ENCODE peak calls at places on chromosomes 3 and 15, in seven cellular contexts. One of them, this sample, is unnamed.

GRCh38 chr15:71136159-71137137 is 21.2 kb downstream of the THSD4 start:
- DNase-seq in HAP-1: peak
- DNase-seq in AG04450: peak
- DNase-seq in NCI-H524: peak
- DNase-seq in D341Med: no peak
- DNase-seq in stomach: no peak
- DNase-seq in RPMI8226: no peak
- DNase-seq in this sample: no peak

GRCh38 chr3:157070600-157070999 is 89.3 kb downstream of the CCNL1 start:
- DNase-seq in HAP-1: no peak
- DNase-seq in AG04450: no peak
- DNase-seq in stomach: no peak
- DNase-seq in D341Med: no peak
- DNase-seq in NCI-H524: no peak
- DNase-seq in RPMI8226: no peak
- DNase-seq in this sample: no peak

GRCh38 chr15:47857384-47858168 is 140.3 kb downstream of the SEMA6D start:
- DNase-seq in stomach: no peak
- DNase-seq in RPMI8226: peak
- DNase-seq in HAP-1: no peak
- DNase-seq in AG04450: no peak
- DNase-seq in D341Med: no peak
- DNase-seq in NCI-H524: no peak
- DNase-seq in this sample: no peak

GRCh38 chr3:115713247-115713646 is 89.9 kb downstream of the GAP43 start:
- DNase-seq in D341Med: peak
- DNase-seq in stomach: peak
- DNase-seq in AG04450: no peak
- DNase-seq in RPMI8226: no peak
- DNase-seq in NCI-H524: peak
- DNase-seq in HAP-1: no peak
- DNase-seq in this sample: no peak

GRCh38 chr3:152073267-152073666 is 195.5 kb upstream of the MBNL1 start:
- DNase-seq in RPMI8226: no peak
- DNase-seq in D341Med: no peak
- DNase-seq in AG04450: no peak
- DNase-seq in HAP-1: no peak
- DNase-seq in stomach: no peak
- DNase-seq in NCI-H524: peak
- DNase-seq in this sample: no peak

GRCh38 chr3:13391308-13391707 is 28.8 kb downstream of the NUP210 start:
- DNase-seq in AG04450: no peak
- DNase-seq in RPMI8226: peak
- DNase-seq in HAP-1: no peak
- DNase-seq in NCI-H524: no peak
- DNase-seq in stomach: no peak
- DNase-seq in D341Med: no peak
- DNase-seq in this sample: no peak

GRCh38 chr3:12829404-12829803 is 12.0 kb downstream of the RPL32 start:
- DNase-seq in RPMI8226: no peak
- DNase-seq in NCI-H524: no peak
- DNase-seq in stomach: no peak
- DNase-seq in AG04450: no peak
- DNase-seq in HAP-1: no peak
- DNase-seq in D341Med: no peak
- DNase-seq in this sample: no peak

GRCh38 chr15:39248204-39248603 is 332.7 kb upstream of the THBS1 start:
- DNase-seq in D341Med: no peak
- DNase-seq in NCI-H524: no peak
- DNase-seq in stomach: no peak
- DNase-seq in RPMI8226: no peak
- DNase-seq in HAP-1: no peak
- DNase-seq in AG04450: peak
- DNase-seq in this sample: no peak

GRCh38 chr3:42012935-42013651 is 51.2 kb upstream of the ULK4 start:
- DNase-seq in D341Med: peak
- DNase-seq in RPMI8226: peak
- DNase-seq in AG04450: no peak
- DNase-seq in HAP-1: peak
- DNase-seq in stomach: peak
- DNase-seq in NCI-H524: peak
- DNase-seq in this sample: no peak

GRCh38 chr3:138367912-138368311 is 19.5 kb downstream of the MRAS start:
- DNase-seq in AG04450: no peak
- DNase-seq in stomach: no peak
- DNase-seq in D341Med: no peak
- DNase-seq in RPMI8226: peak
- DNase-seq in HAP-1: peak
- DNase-seq in NCI-H524: no peak
- DNase-seq in this sample: no peak

GRCh38 chr15:95129589-95129988 is 898.2 kb downstream of the MCTP2 start:
- DNase-seq in RPMI8226: no peak
- DNase-seq in HAP-1: no peak
- DNase-seq in stomach: no peak
- DNase-seq in AG04450: peak
- DNase-seq in NCI-H524: no peak
- DNase-seq in D341Med: no peak
- DNase-seq in this sample: no peak

GRCh38 chr15:36177590-36178281 is 401.7 kb upstream of the CDIN1 start:
- DNase-seq in D341Med: no peak
- DNase-seq in NCI-H524: no peak
- DNase-seq in stomach: no peak
- DNase-seq in RPMI8226: no peak
- DNase-seq in AG04450: no peak
- DNase-seq in HAP-1: no peak
- DNase-seq in this sample: no peak

GRCh38 chr15:49495993-49496747 is 73.1 kb downstream of the FGF7 start:
- DNase-seq in RPMI8226: no peak
- DNase-seq in stomach: no peak
- DNase-seq in AG04450: peak
- DNase-seq in D341Med: no peak
- DNase-seq in HAP-1: no peak
- DNase-seq in NCI-H524: no peak
- DNase-seq in this sample: no peak

GRCh38 chr3:115388166-115388565 is 235.1 kb upstream of the GAP43 start:
- DNase-seq in RPMI8226: no peak
- DNase-seq in HAP-1: no peak
- DNase-seq in D341Med: no peak
- DNase-seq in AG04450: no peak
- DNase-seq in stomach: no peak
- DNase-seq in NCI-H524: no peak
- DNase-seq in this sample: no peak

GRCh38 chr3:150913174-150913922 is 8.1 kb upstream of the MINDY4B start:
- DNase-seq in RPMI8226: no peak
- DNase-seq in D341Med: no peak
- DNase-seq in stomach: no peak
- DNase-seq in NCI-H524: peak
- DNase-seq in HAP-1: no peak
- DNase-seq in AG04450: no peak
- DNase-seq in this sample: no peak

GRCh38 chr3:50164056-50164455 is 8.9 kb downstream of the SEMA3F start:
- DNase-seq in HAP-1: no peak
- DNase-seq in AG04450: peak
- DNase-seq in RPMI8226: no peak
- DNase-seq in stomach: peak
- DNase-seq in D341Med: no peak
- DNase-seq in NCI-H524: no peak
- DNase-seq in this sample: peak

GRCh38 chr3:33426068-33426467 is 14.1 kb downstream of the UBP1 start:
- DNase-seq in RPMI8226: no peak
- DNase-seq in D341Med: no peak
- DNase-seq in NCI-H524: no peak
- DNase-seq in HAP-1: no peak
- DNase-seq in stomach: no peak
- DNase-seq in AG04450: no peak
- DNase-seq in this sample: no peak

GRCh38 chr3:185807455-185808068 is 17.3 kb downstream of the IGF2BP2 start:
- DNase-seq in D341Med: no peak
- DNase-seq in AG04450: no peak
- DNase-seq in stomach: no peak
- DNase-seq in NCI-H524: no peak
- DNase-seq in RPMI8226: peak
- DNase-seq in HAP-1: no peak
- DNase-seq in this sample: no peak

GRCh38 chr3:134392336-134392983 is 18.2 kb upstream of the AMOTL2 start:
- DNase-seq in AG04450: no peak
- DNase-seq in HAP-1: no peak
- DNase-seq in NCI-H524: peak
- DNase-seq in stomach: no peak
- DNase-seq in D341Med: no peak
- DNase-seq in RPMI8226: peak
- DNase-seq in this sample: no peak

GRCh38 chr3:14159426-14159825 is 19.0 kb downstream of the XPC start:
- DNase-seq in AG04450: no peak
- DNase-seq in RPMI8226: no peak
- DNase-seq in NCI-H524: no peak
- DNase-seq in stomach: no peak
- DNase-seq in D341Med: no peak
- DNase-seq in HAP-1: no peak
- DNase-seq in this sample: no peak

GRCh38 chr15:77495806-77496589 is 75.3 kb downstream of the HMG20A start:
- DNase-seq in AG04450: no peak
- DNase-seq in RPMI8226: no peak
- DNase-seq in NCI-H524: no peak
- DNase-seq in HAP-1: no peak
- DNase-seq in stomach: no peak
- DNase-seq in D341Med: no peak
- DNase-seq in this sample: no peak

GRCh38 chr15:51727141-51727897 is 10.1 kb downstream of the LYSMD2 start:
- DNase-seq in stomach: no peak
- DNase-seq in AG04450: no peak
- DNase-seq in NCI-H524: no peak
- DNase-seq in D341Med: no peak
- DNase-seq in HAP-1: no peak
- DNase-seq in RPMI8226: no peak
- DNase-seq in this sample: no peak

GRCh38 chr3:176780766-176781165 is 416.5 kb downstream of the TBL1XR1 start:
- DNase-seq in HAP-1: no peak
- DNase-seq in RPMI8226: no peak
- DNase-seq in D341Med: no peak
- DNase-seq in AG04450: no peak
- DNase-seq in stomach: no peak
- DNase-seq in NCI-H524: no peak
- DNase-seq in this sample: no peak

GRCh38 chr3:59609967-59610366 is 560.1 kb upstream of the CFAP20DC start:
- DNase-seq in stomach: no peak
- DNase-seq in AG04450: no peak
- DNase-seq in HAP-1: no peak
- DNase-seq in RPMI8226: no peak
- DNase-seq in NCI-H524: peak
- DNase-seq in D341Med: peak
- DNase-seq in this sample: no peak

GRCh38 chr3:50124363-50125226 is 30.5 kb upstream of the SEMA3F start:
- DNase-seq in NCI-H524: peak
- DNase-seq in HAP-1: no peak
- DNase-seq in AG04450: no peak
- DNase-seq in D341Med: peak
- DNase-seq in RPMI8226: no peak
- DNase-seq in stomach: no peak
- DNase-seq in this sample: no peak

GRCh38 chr15:100958326-100959065 is 39.3 kb downstream of the LRRK1 start:
- DNase-seq in D341Med: no peak
- DNase-seq in AG04450: no peak
- DNase-seq in stomach: no peak
- DNase-seq in RPMI8226: no peak
- DNase-seq in NCI-H524: no peak
- DNase-seq in HAP-1: no peak
- DNase-seq in this sample: no peak

GRCh38 chr15:70569139-70569717 is 194.1 kb downstream of the UACA start:
- DNase-seq in NCI-H524: peak
- DNase-seq in HAP-1: peak
- DNase-seq in RPMI8226: peak
- DNase-seq in D341Med: peak
- DNase-seq in AG04450: peak
- DNase-seq in stomach: peak
- DNase-seq in this sample: no peak

GRCh38 chr3:115989927-115990326 is 366.6 kb downstream of the GAP43 start:
- DNase-seq in RPMI8226: no peak
- DNase-seq in stomach: no peak
- DNase-seq in D341Med: no peak
- DNase-seq in NCI-H524: peak
- DNase-seq in HAP-1: no peak
- DNase-seq in AG04450: peak
- DNase-seq in this sample: no peak

GRCh38 chr3:100289339-100289738 is 28.5 kb downstream of the TBC1D23 start:
- DNase-seq in AG04450: no peak
- DNase-seq in stomach: no peak
- DNase-seq in NCI-H524: no peak
- DNase-seq in HAP-1: no peak
- DNase-seq in D341Med: no peak
- DNase-seq in RPMI8226: peak
- DNase-seq in this sample: no peak

GRCh38 chr3:62260655-62261054 is 112.7 kb downstream of the FEZF2 start:
- DNase-seq in HAP-1: peak
- DNase-seq in D341Med: no peak
- DNase-seq in AG04450: no peak
- DNase-seq in NCI-H524: no peak
- DNase-seq in RPMI8226: no peak
- DNase-seq in stomach: no peak
- DNase-seq in this sample: no peak

GRCh38 chr15:70795311-70795665 is 31.9 kb upstream of the UACA start:
- DNase-seq in HAP-1: no peak
- DNase-seq in RPMI8226: no peak
- DNase-seq in D341Med: no peak
- DNase-seq in NCI-H524: no peak
- DNase-seq in AG04450: peak
- DNase-seq in stomach: no peak
- DNase-seq in this sample: no peak

GRCh38 chr15:31268911-31269784 is 57.5 kb upstream of the KLF13 start:
- DNase-seq in HAP-1: no peak
- DNase-seq in stomach: peak
- DNase-seq in AG04450: no peak
- DNase-seq in D341Med: peak
- DNase-seq in NCI-H524: peak
- DNase-seq in RPMI8226: no peak
- DNase-seq in this sample: peak

GRCh38 chr15:32828507-32829186 is 110.8 kb downstream of the GREM1 start:
- DNase-seq in RPMI8226: no peak
- DNase-seq in D341Med: no peak
- DNase-seq in HAP-1: no peak
- DNase-seq in stomach: no peak
- DNase-seq in AG04450: peak
- DNase-seq in NCI-H524: no peak
- DNase-seq in this sample: no peak

GRCh38 chr3:15121936-15122335 is 23.0 kb upstream of the RBSN start:
- DNase-seq in HAP-1: no peak
- DNase-seq in NCI-H524: no peak
- DNase-seq in AG04450: no peak
- DNase-seq in D341Med: no peak
- DNase-seq in stomach: no peak
- DNase-seq in RPMI8226: no peak
- DNase-seq in this sample: no peak

GRCh38 chr3:136893848-136894443 is 31.9 kb downstream of the NCK1 start:
- DNase-seq in RPMI8226: no peak
- DNase-seq in D341Med: no peak
- DNase-seq in NCI-H524: no peak
- DNase-seq in AG04450: peak
- DNase-seq in HAP-1: no peak
- DNase-seq in stomach: no peak
- DNase-seq in this sample: no peak

This sample was measured in omental fat pad.